ENCODE peak calls at places on chromosome 15, in five cellular contexts. C is GM12878, Z is K562, D is HepG2, K is H1. T is an unnamed sample.

GRCh38 chr15:53569756-53570480 is 189.5 kb downstream of the WDR72 start:
- DNase-seq in C (no peak), D (no peak), K (no peak), Z (no peak), T (no peak)

GRCh38 chr15:91912336-91912735 is 58.8 kb downstream of the SLCO3A1 start:
- DNase-seq in K (no peak), D (no peak), C (no peak), Z (no peak), T (no peak)

GRCh38 chr15:92121047-92121446 is 267.5 kb downstream of the SLCO3A1 start:
- DNase-seq in K (no peak), D (no peak), C (no peak), Z (no peak), T (no peak)

GRCh38 chr15:92810418-92811138 is 89.5 kb upstream of the CHD2 start:
- DNase-seq in Z (peak), K (no peak), D (no peak), C (no peak), T (no peak)

GRCh38 chr15:30905821-30906220 is 2.1 kb downstream of the FAN1 start:
- DNase-seq in K (no peak), D (no peak), Z (no peak), C (no peak), T (no peak)

GRCh38 chr15:29864501-29864900 is 42.2 kb upstream of the TJP1 start:
- DNase-seq in D (no peak), K (no peak), C (no peak), Z (no peak), T (no peak)

GRCh38 chr15:36075333-36075732 is 504.1 kb upstream of the CDIN1 start:
- DNase-seq in K (no peak), C (no peak), Z (no peak), D (no peak), T (no peak)

GRCh38 chr15:25790003-25790660 is 73.0 kb downstream of the ATP10A start:
- DNase-seq in C (no peak), Z (no peak), K (no peak), D (no peak), T (no peak)

GRCh38 chr15:90086868-90087268 is 15.4 kb downstream of the IDH2 start:
- DNase-seq in C (no peak), K (peak), Z (peak), D (peak), T (peak)

GRCh38 chr15:40769310-40770146 is at the start of gene C15orf62:
- DNase-seq in C (peak), Z (no peak), D (no peak), K (no peak), T (peak)

GRCh38 chr15:67403428-67403827 is 117.5 kb upstream of the C15orf61 start:
- DNase-seq in K (no peak), C (no peak), Z (no peak), D (no peak), T (no peak)

GRCh38 chr15:98842192-98842972 is 165.2 kb downstream of the PGPEP1L start:
- DNase-seq in C (no peak), D (peak), K (no peak), Z (no peak), T (no peak)

GRCh38 chr15:101269479-101270223 is 7.6 kb downstream of the SELENOS start:
- DNase-seq in Z (no peak), D (no peak), K (no peak), C (no peak), T (no peak)

GRCh38 chr15:88450125-88450798 is 16.9 kb downstream of the MRPL46 start:
- DNase-seq in K (peak), Z (peak), C (no peak), D (peak), T (peak)

GRCh38 chr15:89775815-89776214 is 317 bp upstream of the MESP2 start:
- DNase-seq in Z (no peak), C (no peak), K (no peak), D (no peak), T (no peak)

DNA sequence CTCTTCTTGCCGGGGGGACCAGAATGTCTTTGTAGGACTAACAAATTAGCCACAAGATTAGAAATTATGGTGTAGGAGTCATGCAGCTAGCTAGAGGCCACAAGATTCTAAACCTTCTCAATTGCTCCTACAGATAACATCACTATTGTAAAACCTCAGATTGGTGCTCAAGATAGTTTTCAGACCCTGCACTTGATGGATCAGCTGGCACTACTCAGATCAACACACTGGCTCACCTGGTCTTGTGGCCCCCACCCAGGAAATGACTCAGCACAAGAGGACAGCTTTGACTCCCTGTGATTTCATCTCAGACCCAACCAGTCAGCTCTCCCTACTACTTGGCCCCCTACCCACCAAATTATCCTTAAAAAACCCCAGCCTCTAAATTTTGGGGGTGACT is 124.1 kb upstream of the RASGRP1 start:
- DNase-seq in Z (no peak), K (no peak), C (no peak), D (no peak), T (no peak)
- TF ChIP-seq GABPA in Z (no peak), K (no peak), C (peak), D (no peak), T (no peak)

GRCh38 chr15:65303687-65304392 is 637 bp upstream of the RNU5B-1 start:
- DNase-seq in K (no peak), C (no peak), D (peak), Z (no peak), T (peak)
- TF ChIP-seq EP300 in K (no peak), C (no peak), D (no peak), Z (peak), T (no peak)

DNA sequence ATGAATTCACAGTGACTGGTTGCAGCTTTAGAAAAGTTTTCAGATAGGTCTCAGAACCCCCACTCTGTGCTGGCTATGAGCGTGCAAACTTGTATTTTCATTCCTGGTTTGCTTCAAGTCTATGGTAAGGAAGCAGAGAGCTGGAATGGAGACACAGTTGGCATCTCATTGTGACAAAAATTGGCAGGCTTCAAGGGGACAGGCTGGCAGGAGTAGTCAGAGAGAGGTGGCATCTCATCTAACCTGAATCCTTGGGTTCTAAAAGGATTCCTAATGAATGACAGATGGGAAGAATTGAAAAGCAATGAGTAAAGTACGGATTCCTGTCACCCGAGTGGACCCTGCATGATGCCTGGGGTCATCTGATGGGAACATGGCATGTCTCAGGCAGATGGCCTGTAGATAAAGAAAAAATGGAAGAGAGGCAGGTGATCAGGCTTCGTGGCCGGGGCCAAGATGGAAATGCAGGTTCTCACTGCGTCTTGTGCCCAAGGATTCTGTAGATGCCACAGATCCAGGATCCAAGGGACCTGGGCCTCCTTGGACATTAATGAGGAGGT is 89.4 kb upstream of the ABHD17C start:
- DNase-seq in C (no peak), D (no peak), K (peak), Z (no peak), T (no peak)
- TF ChIP-seq GABPA in C (no peak), D (no peak), K (no peak), Z (no peak), T (no peak)

GRCh38 chr15:44663410-44664272 is at the start of gene SPG11:
- DNase-seq in C (peak), Z (peak), D (peak), K (peak), T (peak)
- TF ChIP-seq EP300 in C (no peak), Z (no peak), D (no peak), K (no peak), T (no peak)

DNA sequence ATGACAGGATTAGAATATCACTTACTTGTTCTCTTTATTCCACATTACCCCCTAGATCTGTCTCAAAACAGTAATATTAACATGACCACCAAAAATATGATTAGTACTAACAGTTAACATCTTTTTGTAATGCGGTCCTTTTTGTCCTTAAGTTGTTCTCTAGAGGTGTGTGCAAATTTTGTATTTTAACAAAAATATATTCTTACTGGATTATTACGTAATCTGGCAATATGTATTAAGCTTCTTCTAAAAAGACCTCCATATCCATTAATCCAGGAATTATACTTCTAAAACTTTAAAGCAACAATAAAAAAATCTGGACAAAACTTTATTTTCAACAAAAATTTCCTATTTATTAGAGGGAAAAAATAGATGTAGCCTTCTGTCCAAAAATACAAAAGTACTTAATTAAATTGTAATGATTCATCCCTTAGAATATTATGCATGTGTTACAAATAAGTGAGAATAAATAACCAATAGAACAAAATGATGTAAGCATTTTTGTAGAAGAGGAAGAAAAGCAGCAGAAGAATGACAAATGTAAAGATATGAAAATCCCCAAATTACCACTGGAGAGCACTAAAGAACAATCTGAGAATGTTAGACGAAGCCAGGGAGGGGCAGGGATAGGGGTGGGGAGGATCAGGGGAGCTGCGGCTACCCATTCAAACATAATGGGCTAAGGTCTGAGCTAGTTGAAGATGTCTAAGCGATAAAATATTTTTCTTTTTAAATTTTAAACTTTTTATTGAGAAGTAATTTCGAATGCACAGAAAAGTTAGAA is 945.6 kb downstream of the MCTP2 start:
- DNase-seq in C (no peak), D (no peak), K (no peak), Z (no peak), T (no peak)
- TF ChIP-seq GABPA in C (no peak), D (no peak), K (no peak), Z (no peak), T (no peak)

GRCh38 chr15:85688703-85689102 is 106.0 kb downstream of the KLHL25 start:
- DNase-seq in D (no peak), C (no peak), Z (no peak), K (no peak), T (no peak)
- TF ChIP-seq EP300 in D (no peak), C (no peak), Z (no peak), K (no peak), T (no peak)

GRCh38 chr15:100073982-100074381 is 267.8 kb downstream of the ADAMTS17 start:
- DNase-seq in K (no peak), Z (no peak), D (no peak), C (no peak), T (no peak)
- TF ChIP-seq GABPA in K (no peak), Z (no peak), D (no peak), C (no peak), T (no peak)

GRCh38 chr15:59276225-59277178 is 69.9 kb downstream of the LDHAL6B start:
- DNase-seq in K (no peak), Z (no peak), D (peak), C (no peak), T (no peak)

GRCh38 chr15:59268980-59269472 is 62.4 kb downstream of the LDHAL6B start:
- DNase-seq in Z (no peak), K (no peak), D (no peak), C (no peak), T (no peak)

GRCh38 chr15:59274126-59274970 is 67.7 kb downstream of the LDHAL6B start:
- DNase-seq in C (no peak), D (no peak), K (no peak), Z (no peak), T (no peak)

GRCh38 chr15:59271595-59272201 is 65.1 kb downstream of the LDHAL6B start:
- DNase-seq in K (no peak), D (no peak), C (no peak), Z (no peak), T (no peak)

GRCh38 chr15:59273266-59273665 is 66.6 kb downstream of the LDHAL6B start:
- DNase-seq in D (peak), K (no peak), Z (no peak), C (no peak), T (no peak)
- TF ChIP-seq EP300 in D (no peak), K (no peak), Z (no peak), C (no peak), T (no peak)

DNA sequence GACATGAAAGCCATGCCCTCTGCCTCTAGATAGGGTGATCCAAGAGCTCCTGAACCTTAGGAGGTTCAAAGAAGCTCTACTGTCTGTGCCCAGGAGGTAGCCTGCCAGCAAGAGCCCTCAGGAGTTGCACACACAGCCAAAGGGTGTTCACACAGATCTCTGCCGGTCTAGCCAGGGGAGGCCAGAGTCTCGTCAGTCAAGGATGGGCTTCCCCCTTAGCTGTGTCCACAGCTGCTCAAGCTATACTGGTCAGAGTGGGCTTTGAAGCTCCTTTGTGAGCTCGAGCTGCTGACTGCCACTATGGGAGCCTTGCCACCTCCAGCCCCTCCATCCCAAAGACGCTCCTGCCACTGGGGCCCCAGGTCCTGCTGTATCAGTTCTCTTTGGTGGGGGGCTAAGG is 13.0 kb upstream of the SNX22 start:
- DNase-seq in D (no peak), C (no peak), K (no peak), Z (no peak), T (no peak)
- TF ChIP-seq GABPA in D (no peak), C (no peak), K (no peak), Z (no peak), T (no peak)

T was measured in SK-N-SH.